ENCODE peak calls at places on chromosomes 5 and 9, in eight cellular contexts. R is upper lobe of right lung, I is NCI-H1436, T is Calu3, W is retina, B is caudate nucleus, Z is hepatic stellate cell, H is CD14-positive monocyte. E is an unnamed sample.

GRCh38 chr5:59828623-59829022 is 64.9 kb downstream of the PDE4D start:
- DNase-seq in R (no peak), I (no peak), T (no peak), W (no peak), B (no peak), Z (no peak), H (no peak), E (peak)

GRCh38 chr5:148875205-148875875 is 48.9 kb downstream of the ADRB2 start:
- DNase-seq in R (no peak), I (no peak), T (no peak), W (no peak), B (no peak), Z (no peak), H (no peak), E (peak)

GRCh38 chr9:512555-513272 is 298.0 kb downstream of the DOCK8 start:
- DNase-seq in R (no peak), I (peak), T (no peak), W (no peak), B (no peak), Z (no peak), H (no peak), E (no peak)

GRCh38 chr9:114425126-114425525 is 37.3 kb upstream of the AKNA start:
- DNase-seq in R (peak), I (no peak), T (no peak), W (no peak), B (no peak), Z (no peak), H (no peak), E (no peak)

GRCh38 chr5:114473541-114473940 is 111.7 kb downstream of the KCNN2 start:
- DNase-seq in R (no peak), I (no peak), T (no peak), W (no peak), B (no peak), Z (no peak), H (no peak), E (no peak)

GRCh38 chr5:172591636-172592035 is 49.4 kb upstream of the NEURL1B start:
- DNase-seq in R (no peak), I (no peak), T (no peak), W (no peak), B (no peak), Z (no peak), H (no peak), E (no peak)

GRCh38 chr5:17067657-17068392 is 131.7 kb upstream of the MYO10 start:
- DNase-seq in R (no peak), I (no peak), T (no peak), W (no peak), B (no peak), Z (no peak), H (no peak), E (no peak)

GRCh38 chr5:116773926-116774325 is 199.3 kb upstream of the SEMA6A start:
- DNase-seq in R (no peak), I (no peak), T (no peak), W (no peak), B (no peak), Z (no peak), H (no peak), E (no peak)

E was measured in uterus.